ENCODE peak calls at places on chromosomes 3 and 15, in seven cellular contexts. One of them, this sample, is unnamed.

GRCh38 chr3:188227442-188227841 is 73.5 kb downstream of the LPP start:
- ATAC-seq in Right ventricle myocardium inferior: no peak
- ATAC-seq in Right ventricle myocardium superior: no peak
- ATAC-seq in body of pancreas: no peak
- ATAC-seq in left cardiac atrium: no peak
- ATAC-seq in natural killer cell: no peak
- ATAC-seq in lung: no peak
- ATAC-seq in this sample: no peak

GRCh38 chr15:90625037-90625436 is 92.1 kb upstream of the BLM start:
- ATAC-seq in Right ventricle myocardium inferior: no peak
- ATAC-seq in Right ventricle myocardium superior: no peak
- ATAC-seq in body of pancreas: no peak
- ATAC-seq in left cardiac atrium: no peak
- ATAC-seq in natural killer cell: no peak
- ATAC-seq in lung: no peak
- ATAC-seq in this sample: no peak

GRCh38 chr3:72336821-72337479 is 511.3 kb downstream of the SHQ1 start:
- ATAC-seq in Right ventricle myocardium inferior: peak
- ATAC-seq in Right ventricle myocardium superior: peak
- ATAC-seq in body of pancreas: peak
- ATAC-seq in left cardiac atrium: peak
- ATAC-seq in natural killer cell: no peak
- ATAC-seq in lung: no peak
- ATAC-seq in this sample: peak

GRCh38 chr15:100384108-100384410 is 42.3 kb upstream of the ADAMTS17 start:
- ATAC-seq in Right ventricle myocardium inferior: no peak
- ATAC-seq in Right ventricle myocardium superior: no peak
- ATAC-seq in body of pancreas: no peak
- ATAC-seq in left cardiac atrium: no peak
- ATAC-seq in natural killer cell: no peak
- ATAC-seq in lung: no peak
- ATAC-seq in this sample: no peak

GRCh38 chr3:99866167-99866810 is 48.6 kb downstream of the CMSS1 start:
- ATAC-seq in Right ventricle myocardium inferior: no peak
- ATAC-seq in Right ventricle myocardium superior: no peak
- ATAC-seq in body of pancreas: no peak
- ATAC-seq in left cardiac atrium: no peak
- ATAC-seq in natural killer cell: peak
- ATAC-seq in lung: no peak
- ATAC-seq in this sample: no peak

GRCh38 chr3:35644461-35644860 is 5.1 kb downstream of the ARPP21 start:
- ATAC-seq in Right ventricle myocardium inferior: no peak
- ATAC-seq in Right ventricle myocardium superior: no peak
- ATAC-seq in body of pancreas: no peak
- ATAC-seq in left cardiac atrium: no peak
- ATAC-seq in natural killer cell: no peak
- ATAC-seq in lung: no peak
- ATAC-seq in this sample: no peak

GRCh38 chr3:104526901-104527401 is 839.8 kb upstream of the ALCAM start:
- ATAC-seq in Right ventricle myocardium inferior: no peak
- ATAC-seq in Right ventricle myocardium superior: no peak
- ATAC-seq in body of pancreas: no peak
- ATAC-seq in left cardiac atrium: no peak
- ATAC-seq in natural killer cell: no peak
- ATAC-seq in lung: no peak
- ATAC-seq in this sample: no peak

GRCh38 chr3:106030620-106030945 is 161.8 kb upstream of the CBLB start:
- ATAC-seq in Right ventricle myocardium inferior: no peak
- ATAC-seq in Right ventricle myocardium superior: no peak
- ATAC-seq in body of pancreas: no peak
- ATAC-seq in left cardiac atrium: peak
- ATAC-seq in natural killer cell: no peak
- ATAC-seq in lung: no peak
- ATAC-seq in this sample: no peak

GRCh38 chr3:118792191-118792590 is 242.5 kb downstream of the IGSF11 start:
- ATAC-seq in Right ventricle myocardium inferior: no peak
- ATAC-seq in Right ventricle myocardium superior: no peak
- ATAC-seq in body of pancreas: no peak
- ATAC-seq in left cardiac atrium: no peak
- ATAC-seq in natural killer cell: no peak
- ATAC-seq in lung: no peak
- ATAC-seq in this sample: no peak

GRCh38 chr15:37819191-37819590 is 115.2 kb upstream of the TMCO5A start:
- ATAC-seq in Right ventricle myocardium inferior: no peak
- ATAC-seq in Right ventricle myocardium superior: no peak
- ATAC-seq in body of pancreas: no peak
- ATAC-seq in left cardiac atrium: peak
- ATAC-seq in natural killer cell: no peak
- ATAC-seq in lung: no peak
- ATAC-seq in this sample: no peak

GRCh38 chr3:126766653-126767052 is 62.6 kb downstream of the CHCHD6 start:
- ATAC-seq in Right ventricle myocardium inferior: no peak
- ATAC-seq in Right ventricle myocardium superior: no peak
- ATAC-seq in body of pancreas: no peak
- ATAC-seq in left cardiac atrium: no peak
- ATAC-seq in natural killer cell: no peak
- ATAC-seq in lung: no peak
- ATAC-seq in this sample: no peak

GRCh38 chr3:124078978-124079911 is 87.3 kb upstream of the ROPN1 start:
- ATAC-seq in Right ventricle myocardium inferior: no peak
- ATAC-seq in Right ventricle myocardium superior: peak
- ATAC-seq in body of pancreas: peak
- ATAC-seq in left cardiac atrium: peak
- ATAC-seq in natural killer cell: no peak
- ATAC-seq in lung: no peak
- ATAC-seq in this sample: no peak

GRCh38 chr3:24387000-24387399 is 107.7 kb downstream of the THRB start:
- ATAC-seq in Right ventricle myocardium inferior: no peak
- ATAC-seq in Right ventricle myocardium superior: no peak
- ATAC-seq in body of pancreas: no peak
- ATAC-seq in left cardiac atrium: peak
- ATAC-seq in natural killer cell: no peak
- ATAC-seq in lung: no peak
- ATAC-seq in this sample: no peak

GRCh38 chr3:73010158-73010557 is 13.5 kb downstream of the PPP4R2 start:
- ATAC-seq in Right ventricle myocardium inferior: no peak
- ATAC-seq in Right ventricle myocardium superior: peak
- ATAC-seq in body of pancreas: no peak
- ATAC-seq in left cardiac atrium: no peak
- ATAC-seq in natural killer cell: no peak
- ATAC-seq in lung: no peak
- ATAC-seq in this sample: no peak

GRCh38 chr3:197083486-197083885 is 53.9 kb upstream of the MELTF start:
- ATAC-seq in Right ventricle myocardium inferior: no peak
- ATAC-seq in Right ventricle myocardium superior: no peak
- ATAC-seq in body of pancreas: no peak
- ATAC-seq in left cardiac atrium: peak
- ATAC-seq in natural killer cell: peak
- ATAC-seq in lung: peak
- ATAC-seq in this sample: no peak

GRCh38 chr3:63349583-63350177 is 71.6 kb downstream of the SYNPR start:
- ATAC-seq in Right ventricle myocardium inferior: no peak
- ATAC-seq in Right ventricle myocardium superior: peak
- ATAC-seq in body of pancreas: peak
- ATAC-seq in left cardiac atrium: peak
- ATAC-seq in natural killer cell: peak
- ATAC-seq in lung: no peak
- ATAC-seq in this sample: no peak

GRCh38 chr3:185813691-185814215 is 11.1 kb downstream of the IGF2BP2 start:
- ATAC-seq in Right ventricle myocardium inferior: no peak
- ATAC-seq in Right ventricle myocardium superior: no peak
- ATAC-seq in body of pancreas: no peak
- ATAC-seq in left cardiac atrium: no peak
- ATAC-seq in natural killer cell: no peak
- ATAC-seq in lung: no peak
- ATAC-seq in this sample: no peak

GRCh38 chr3:8767667-8768363 is 1.6 kb downstream of the OXTR start:
- ATAC-seq in Right ventricle myocardium inferior: no peak
- ATAC-seq in Right ventricle myocardium superior: peak
- ATAC-seq in body of pancreas: peak
- ATAC-seq in left cardiac atrium: peak
- ATAC-seq in natural killer cell: no peak
- ATAC-seq in lung: no peak
- ATAC-seq in this sample: no peak

GRCh38 chr3:191901746-191902145 is 440.8 kb downstream of the PYDC2 start:
- ATAC-seq in Right ventricle myocardium inferior: no peak
- ATAC-seq in Right ventricle myocardium superior: no peak
- ATAC-seq in body of pancreas: no peak
- ATAC-seq in left cardiac atrium: no peak
- ATAC-seq in natural killer cell: no peak
- ATAC-seq in lung: no peak
- ATAC-seq in this sample: no peak

GRCh38 chr3:101813817-101814440 is 34.9 kb downstream of the NXPE3 start:
- ATAC-seq in Right ventricle myocardium inferior: no peak
- ATAC-seq in Right ventricle myocardium superior: peak
- ATAC-seq in body of pancreas: peak
- ATAC-seq in left cardiac atrium: peak
- ATAC-seq in natural killer cell: peak
- ATAC-seq in lung: no peak
- ATAC-seq in this sample: no peak

GRCh38 chr3:142976621-142977398 is 13.3 kb upstream of the PAQR9 start:
- ATAC-seq in Right ventricle myocardium inferior: peak
- ATAC-seq in Right ventricle myocardium superior: peak
- ATAC-seq in body of pancreas: peak
- ATAC-seq in left cardiac atrium: peak
- ATAC-seq in natural killer cell: no peak
- ATAC-seq in lung: peak
- ATAC-seq in this sample: peak

GRCh38 chr3:11238057-11238456 is 34.1 kb upstream of the ATG7 start:
- ATAC-seq in Right ventricle myocardium inferior: no peak
- ATAC-seq in Right ventricle myocardium superior: no peak
- ATAC-seq in body of pancreas: no peak
- ATAC-seq in left cardiac atrium: peak
- ATAC-seq in natural killer cell: no peak
- ATAC-seq in lung: no peak
- ATAC-seq in this sample: no peak

GRCh38 chr3:3068358-3068881 is 41.8 kb downstream of the IL5RA start:
- ATAC-seq in Right ventricle myocardium inferior: no peak
- ATAC-seq in Right ventricle myocardium superior: no peak
- ATAC-seq in body of pancreas: no peak
- ATAC-seq in left cardiac atrium: peak
- ATAC-seq in natural killer cell: no peak
- ATAC-seq in lung: no peak
- ATAC-seq in this sample: peak

GRCh38 chr3:5058463-5058862 is 63.6 kb upstream of the ARL8B start:
- ATAC-seq in Right ventricle myocardium inferior: no peak
- ATAC-seq in Right ventricle myocardium superior: peak
- ATAC-seq in body of pancreas: no peak
- ATAC-seq in left cardiac atrium: peak
- ATAC-seq in natural killer cell: no peak
- ATAC-seq in lung: no peak
- ATAC-seq in this sample: no peak

GRCh38 chr3:187006884-187007630 is 76.7 kb downstream of the ST6GAL1 start:
- ATAC-seq in Right ventricle myocardium inferior: no peak
- ATAC-seq in Right ventricle myocardium superior: no peak
- ATAC-seq in body of pancreas: no peak
- ATAC-seq in left cardiac atrium: peak
- ATAC-seq in natural killer cell: no peak
- ATAC-seq in lung: no peak
- ATAC-seq in this sample: no peak

GRCh38 chr3:72265661-72266370 is 480.9 kb upstream of the PROK2 start:
- ATAC-seq in Right ventricle myocardium inferior: no peak
- ATAC-seq in Right ventricle myocardium superior: no peak
- ATAC-seq in body of pancreas: no peak
- ATAC-seq in left cardiac atrium: no peak
- ATAC-seq in natural killer cell: no peak
- ATAC-seq in lung: no peak
- ATAC-seq in this sample: no peak

GRCh38 chr15:66135664-66136063 is 117.9 kb downstream of the MEGF11 start:
- ATAC-seq in Right ventricle myocardium inferior: no peak
- ATAC-seq in Right ventricle myocardium superior: no peak
- ATAC-seq in body of pancreas: no peak
- ATAC-seq in left cardiac atrium: no peak
- ATAC-seq in natural killer cell: no peak
- ATAC-seq in lung: no peak
- ATAC-seq in this sample: no peak

This sample was measured in gastroesophageal sphincter.